ENCODE peak calls at places on chromosome 15, in ten cellular contexts. Z is M059J; W is stimulated activated CD4-positive, alpha-beta T cell treated with anti-CD3 and anti-CD28 coated beads, Interleukin-2, amount 100 ng/mL, for 4 hours; Q is HuH-7; V is stimulated activated CD8-positive, alpha-beta memory T cell treated with anti-CD3 and anti-CD28 coated beads, Interleukin-7, amount 100 ng/mL, for 4 hours; X is iris pigment epithelial cell; D is HFF-Myc; S is naive thymus-derived CD4-positive, alpha-beta T cell; B is DMS53; R is NB4. I is an unnamed sample.

GRCh38 chr15:64731012-64731806 is 44.2 kb downstream of the RBPMS2 start:
- DNase-seq in S (peak), X (peak), B (peak), D (peak), Q (peak), V (peak), R (peak), Z (peak), W (peak), I (peak)

GRCh38 chr15:63365004-63365555 is 16.6 kb downstream of the CA12 start:
- DNase-seq in Q (no peak), X (no peak), B (peak), R (no peak), S (no peak), Z (no peak), W (no peak), V (no peak), D (no peak), I (no peak)

GRCh38 chr15:98655732-98656131 is 7.4 kb downstream of the IGF1R start:
- DNase-seq in X (no peak), V (no peak), R (no peak), Q (no peak), W (no peak), S (no peak), Z (no peak), B (no peak), D (no peak), I (no peak)

GRCh38 chr15:33194704-33195261 is at the start of gene FMN1:
- DNase-seq in W (peak), Z (peak), Q (no peak), X (peak), D (peak), S (peak), V (peak), R (peak), B (peak), I (peak)

GRCh38 chr15:40871749-40872617 is 2.1 kb downstream of the RHOV start:
- DNase-seq in X (no peak), R (no peak), V (no peak), S (no peak), Z (no peak), B (peak), D (no peak), W (peak), Q (no peak), I (peak)

GRCh38 chr15:51380999-51381806 is 39.7 kb downstream of the GLDN start:
- DNase-seq in X (peak), Z (peak), V (no peak), W (no peak), D (peak), Q (peak), B (peak), S (no peak), R (peak), I (no peak)

GRCh38 chr15:39509941-39510845 is 70.7 kb upstream of the THBS1 start:
- DNase-seq in W (no peak), Z (peak), V (no peak), D (no peak), R (peak), B (no peak), X (no peak), Q (no peak), S (no peak), I (no peak)

GRCh38 chr15:35630570-35630969 is 84.6 kb upstream of the DPH6 start:
- DNase-seq in S (no peak), D (no peak), R (peak), V (no peak), W (no peak), Z (no peak), B (peak), Q (peak), X (peak), I (no peak)

GRCh38 chr15:70234256-70234965 is 136.7 kb upstream of the TLE3 start:
- DNase-seq in X (peak), Z (peak), W (no peak), D (peak), V (no peak), R (no peak), B (no peak), Q (no peak), S (no peak), I (no peak)

GRCh38 chr15:38525489-38525888 is 39.1 kb downstream of the RASGRP1 start:
- DNase-seq in R (no peak), S (no peak), D (no peak), B (no peak), W (no peak), Q (no peak), V (no peak), Z (no peak), X (no peak), I (no peak)

GRCh38 chr15:56767315-56767714 is 34.0 kb upstream of the ZNF280D start:
- DNase-seq in W (no peak), R (no peak), Z (peak), B (peak), S (no peak), D (no peak), X (peak), Q (no peak), V (no peak), I (no peak)

GRCh38 chr15:79673416-79674123 is 223.2 kb downstream of the MTHFS start:
- DNase-seq in Z (peak), S (no peak), B (no peak), X (peak), V (no peak), W (no peak), D (peak), R (peak), Q (no peak), I (no peak)

GRCh38 chr15:72063186-72063585 is 54.8 kb downstream of the MYO9A start:
- DNase-seq in R (no peak), D (no peak), W (no peak), Q (no peak), S (no peak), Z (no peak), X (peak), B (no peak), V (no peak), I (no peak)

GRCh38 chr15:86316699-86317378 is 237.2 kb downstream of the AGBL1 start:
- DNase-seq in S (no peak), D (no peak), Q (no peak), B (no peak), R (no peak), X (no peak), W (no peak), Z (no peak), V (no peak), I (no peak)

GRCh38 chr15:74184582-74185091 is 11.1 kb downstream of the ISLR start:
- DNase-seq in D (no peak), Z (no peak), R (no peak), S (no peak), Q (no peak), B (no peak), W (no peak), X (no peak), V (no peak), I (no peak)